ENCODE peak calls at places on chromosome X, in five cellular contexts. One of them, this sample, is unnamed.

GRCh38 chrX:132676561-132677186 is 187.8 kb upstream of the MBNL3 start:
- DNase-seq in lung: no peak
- DNase-seq in left ventricle myocardium inferior: no peak
- DNase-seq in WTC11: no peak
- DNase-seq in SK-N-SH: no peak
- DNase-seq in this sample: peak; percentile 7

GRCh38 chrX:116241001-116241400 is 70.5 kb downstream of the AGTR2 start:
- DNase-seq in left ventricle myocardium inferior: no peak
- DNase-seq in WTC11: no peak
- DNase-seq in lung: no peak
- DNase-seq in SK-N-SH: no peak
- DNase-seq in this sample: no peak

GRCh38 chrX:134256684-134257083 is 19.7 kb downstream of the CCDC160 start:
- DNase-seq in SK-N-SH: no peak
- DNase-seq in left ventricle myocardium inferior: no peak
- DNase-seq in lung: no peak
- DNase-seq in WTC11: no peak
- DNase-seq in this sample: no peak

GRCh38 chrX:24396930-24397277 is 36.5 kb downstream of the SUPT20HL1 start:
- DNase-seq in WTC11: no peak
- DNase-seq in lung: no peak
- DNase-seq in SK-N-SH: no peak
- DNase-seq in left ventricle myocardium inferior: no peak
- DNase-seq in this sample: no peak

GRCh38 chrX:69431417-69431816 is 72.7 kb upstream of the NALF2 start:
- DNase-seq in lung: no peak
- DNase-seq in SK-N-SH: no peak
- DNase-seq in WTC11: no peak
- DNase-seq in left ventricle myocardium inferior: no peak
- DNase-seq in this sample: no peak

GRCh38 chrX:10974920-10975319 is 136.2 kb upstream of the HCCS start:
- DNase-seq in WTC11: no peak
- DNase-seq in left ventricle myocardium inferior: no peak
- DNase-seq in SK-N-SH: no peak
- DNase-seq in lung: no peak
- DNase-seq in this sample: no peak

GRCh38 chrX:63686878-63687714 is 97.9 kb downstream of the ARHGEF9 start:
- DNase-seq in WTC11: peak; percentile 13
- DNase-seq in SK-N-SH: peak; percentile 42
- DNase-seq in lung: no peak
- DNase-seq in left ventricle myocardium inferior: no peak
- DNase-seq in this sample: peak; percentile 18

GRCh38 chrX:81120936-81121351 is 80.8 kb downstream of the HMGN5 start:
- DNase-seq in left ventricle myocardium inferior: peak; percentile 16
- DNase-seq in SK-N-SH: peak; percentile 8
- DNase-seq in lung: peak; percentile 37
- DNase-seq in WTC11: peak; percentile 42
- DNase-seq in this sample: peak; percentile 34

GRCh38 chrX:150934453-150934852 is 36.0 kb upstream of the CD99L2 start:
- DNase-seq in SK-N-SH: no peak
- DNase-seq in left ventricle myocardium inferior: no peak
- DNase-seq in lung: no peak
- DNase-seq in WTC11: peak; percentile 31
- DNase-seq in this sample: no peak

GRCh38 chrX:110915120-110915519 is 119.5 kb upstream of the CHRDL1 start:
- DNase-seq in WTC11: no peak
- DNase-seq in lung: no peak
- DNase-seq in left ventricle myocardium inferior: no peak
- DNase-seq in SK-N-SH: no peak
- DNase-seq in this sample: no peak

GRCh38 chrX:65667503-65668355 is at the start of gene MSN:
- DNase-seq in left ventricle myocardium inferior: peak; percentile 84
- DNase-seq in WTC11: peak; percentile 58
- DNase-seq in lung: peak; percentile 78
- DNase-seq in SK-N-SH: peak; percentile 15
- DNase-seq in this sample: peak; percentile 52
- TF ChIP-seq CTCF in left ventricle myocardium inferior: no peak
- TF ChIP-seq CTCF in WTC11: no peak
- TF ChIP-seq CTCF in lung: no peak
- TF ChIP-seq CTCF in SK-N-SH: peak; percentile 37
- TF ChIP-seq CTCF in this sample: no peak

GRCh38 chrX:16664059-16664458 is 14.1 kb downstream of the S100G start:
- DNase-seq in SK-N-SH: no peak
- DNase-seq in WTC11: no peak
- DNase-seq in left ventricle myocardium inferior: no peak
- DNase-seq in lung: no peak
- DNase-seq in this sample: no peak
- TF ChIP-seq CTCF in SK-N-SH: peak; percentile 57
- TF ChIP-seq CTCF in WTC11: no peak
- TF ChIP-seq CTCF in left ventricle myocardium inferior: peak; percentile 33
- TF ChIP-seq CTCF in lung: no peak
- TF ChIP-seq CTCF in this sample: no peak

GRCh38 chrX:107827852-107828251 is 2.2 kb downstream of the MID2 start:
- DNase-seq in left ventricle myocardium inferior: no peak
- DNase-seq in lung: no peak
- DNase-seq in WTC11: no peak
- DNase-seq in SK-N-SH: no peak
- DNase-seq in this sample: no peak

GRCh38 chrX:107825698-107826285 is at the start of gene MID2:
- DNase-seq in left ventricle myocardium inferior: peak; percentile 24
- DNase-seq in SK-N-SH: peak; percentile 17
- DNase-seq in WTC11: peak; percentile 58
- DNase-seq in lung: peak; percentile 42
- DNase-seq in this sample: peak; percentile 21

GRCh38 chrX:107823456-107823855 is 2.2 kb upstream of the MID2 start:
- DNase-seq in left ventricle myocardium inferior: no peak
- DNase-seq in WTC11: no peak
- DNase-seq in lung: no peak
- DNase-seq in SK-N-SH: no peak
- DNase-seq in this sample: no peak

GRCh38 chrX:107827137-107827831 is 1.6 kb downstream of the MID2 start:
- DNase-seq in lung: no peak
- DNase-seq in left ventricle myocardium inferior: no peak
- DNase-seq in WTC11: no peak
- DNase-seq in SK-N-SH: no peak
- DNase-seq in this sample: no peak

DNA sequence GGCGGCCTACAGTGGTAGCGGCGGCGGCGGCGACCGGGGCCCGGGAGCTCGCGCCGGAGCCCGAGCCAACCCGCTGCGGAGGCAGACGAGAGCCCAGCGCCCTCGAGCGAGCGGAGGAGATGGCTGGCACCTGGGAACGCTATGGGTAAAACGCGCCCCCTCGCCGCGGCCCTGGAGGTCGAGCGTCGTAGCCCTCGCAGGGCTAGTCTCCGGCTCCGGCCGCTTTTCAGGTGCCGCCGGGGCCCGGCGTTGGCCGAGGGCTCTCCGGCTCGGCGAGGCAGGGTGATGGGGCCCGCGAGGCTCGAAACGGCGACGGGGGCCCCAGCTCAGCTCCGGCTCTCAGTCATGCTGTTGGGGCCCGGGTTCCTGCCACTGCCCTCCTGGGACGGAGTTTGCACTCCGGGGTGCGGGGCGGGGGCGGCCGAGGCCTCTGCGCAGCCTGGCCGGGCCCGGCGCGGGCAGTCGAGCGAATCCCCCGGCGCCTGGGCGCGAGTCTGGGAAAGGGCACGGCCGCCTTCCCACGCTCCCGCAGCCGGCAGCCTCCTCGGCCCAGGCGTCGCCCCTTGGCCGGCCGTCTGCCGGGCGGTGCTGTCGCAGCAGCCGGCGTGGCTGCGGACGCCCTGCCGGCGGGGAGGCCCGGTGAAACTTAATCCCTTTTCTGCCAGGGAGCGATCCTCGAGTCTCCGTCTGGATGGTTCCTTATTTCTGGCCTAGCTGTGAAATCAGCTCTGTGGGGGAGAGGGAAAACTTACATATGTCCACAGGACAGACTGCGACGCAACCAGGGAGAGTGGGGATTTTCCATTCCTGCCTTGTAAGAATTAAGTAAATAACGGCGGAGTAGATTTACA is 845 bp downstream of the MID2 start:
- DNase-seq in lung: no peak
- DNase-seq in SK-N-SH: peak; percentile 63
- DNase-seq in left ventricle myocardium inferior: peak; percentile 25
- DNase-seq in WTC11: peak; percentile 48
- DNase-seq in this sample: peak; percentile 22
- TF ChIP-seq CTCF in lung: no peak
- TF ChIP-seq CTCF in SK-N-SH: no peak
- TF ChIP-seq CTCF in left ventricle myocardium inferior: no peak
- TF ChIP-seq CTCF in WTC11: no peak
- TF ChIP-seq CTCF in this sample: no peak

DNA sequence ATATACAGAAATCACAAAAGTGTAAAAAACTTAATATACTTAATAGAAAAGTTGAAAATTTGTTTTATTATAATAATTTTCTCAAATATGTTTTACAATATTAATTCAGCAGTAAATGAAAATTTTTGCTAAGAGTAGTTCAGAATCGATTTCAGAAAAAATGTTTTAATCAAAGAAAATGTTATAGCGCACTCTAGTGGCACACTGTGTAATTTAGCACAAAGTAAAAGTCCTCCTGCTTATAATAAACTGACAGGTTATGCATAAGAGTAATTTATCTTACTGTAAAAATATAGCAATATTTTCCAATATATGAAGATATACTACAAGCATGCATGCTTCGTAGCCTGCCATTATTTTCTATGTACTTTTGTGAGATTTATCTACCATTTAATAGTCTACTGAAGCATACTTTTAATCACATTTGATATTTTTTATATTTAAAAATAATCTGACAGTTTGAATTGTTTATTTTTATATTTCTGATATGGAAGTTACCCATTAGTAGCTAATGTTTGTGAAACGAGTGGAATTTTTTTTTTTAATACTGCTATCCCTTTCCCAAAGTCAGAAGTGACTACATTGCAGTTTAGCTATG is 217.9 kb upstream of the KLHL4 start:
- DNase-seq in SK-N-SH: no peak
- DNase-seq in lung: no peak
- DNase-seq in left ventricle myocardium inferior: no peak
- DNase-seq in WTC11: no peak
- DNase-seq in this sample: no peak
- TF ChIP-seq CTCF in SK-N-SH: peak; percentile 78
- TF ChIP-seq CTCF in lung: no peak
- TF ChIP-seq CTCF in left ventricle myocardium inferior: peak; percentile 53
- TF ChIP-seq CTCF in WTC11: peak; percentile 28
- TF ChIP-seq CTCF in this sample: peak; percentile 54

DNA sequence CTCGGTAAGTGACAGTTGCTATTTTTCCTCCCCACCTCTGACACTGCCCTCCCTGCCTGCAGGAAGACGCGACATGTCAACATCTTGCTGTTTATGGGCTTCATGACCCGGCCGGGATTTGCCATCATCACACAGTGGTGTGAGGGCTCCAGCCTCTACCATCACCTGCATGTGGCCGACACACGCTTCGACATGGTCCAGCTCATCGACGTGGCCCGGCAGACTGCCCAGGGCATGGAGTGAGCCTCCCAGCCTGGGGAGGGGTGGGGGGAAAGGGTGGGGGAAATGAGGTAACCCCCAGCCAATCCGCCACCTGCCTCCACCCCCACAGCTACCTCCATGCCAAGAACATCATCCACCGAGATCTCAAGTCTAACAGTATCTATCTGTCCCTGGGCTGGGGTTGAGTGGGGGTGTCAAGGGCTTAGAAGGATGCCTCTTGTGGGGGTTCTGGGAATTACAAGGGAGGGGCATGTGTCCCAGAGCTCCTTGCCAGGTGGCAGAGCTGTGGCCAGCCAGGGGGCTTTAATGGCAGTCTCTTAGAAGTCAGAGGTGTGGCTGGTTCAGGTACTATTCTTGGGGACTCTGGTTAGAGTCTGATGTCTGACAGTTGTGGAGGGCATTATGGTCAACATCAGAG is 7.8 kb downstream of the ARAF start:
- DNase-seq in lung: no peak
- DNase-seq in WTC11: peak; percentile 39
- DNase-seq in left ventricle myocardium inferior: no peak
- DNase-seq in SK-N-SH: peak; percentile 68
- DNase-seq in this sample: no peak
- TF ChIP-seq CTCF in lung: no peak
- TF ChIP-seq CTCF in WTC11: peak; percentile 63
- TF ChIP-seq CTCF in left ventricle myocardium inferior: peak; percentile 42
- TF ChIP-seq CTCF in SK-N-SH: peak; percentile 49
- TF ChIP-seq CTCF in this sample: peak; percentile 31

GRCh38 chrX:13479452-13479813 is 90.0 kb upstream of the EGFL6 start:
- DNase-seq in SK-N-SH: no peak
- DNase-seq in left ventricle myocardium inferior: no peak
- DNase-seq in lung: no peak
- DNase-seq in WTC11: no peak
- DNase-seq in this sample: no peak

GRCh38 chrX:13482764-13483552 is 86.4 kb upstream of the EGFL6 start:
- DNase-seq in lung: no peak
- DNase-seq in SK-N-SH: no peak
- DNase-seq in left ventricle myocardium inferior: no peak
- DNase-seq in WTC11: no peak
- DNase-seq in this sample: no peak

GRCh38 chrX:13483773-13484172 is 85.6 kb upstream of the EGFL6 start:
- DNase-seq in SK-N-SH: no peak
- DNase-seq in lung: no peak
- DNase-seq in WTC11: no peak
- DNase-seq in left ventricle myocardium inferior: no peak
- DNase-seq in this sample: no peak

GRCh38 chrX:13476384-13476783 is 93.0 kb upstream of the EGFL6 start:
- DNase-seq in lung: no peak
- DNase-seq in WTC11: no peak
- DNase-seq in left ventricle myocardium inferior: no peak
- DNase-seq in SK-N-SH: no peak
- DNase-seq in this sample: no peak

GRCh38 chrX:13478740-13479451 is 90.5 kb upstream of the EGFL6 start:
- DNase-seq in left ventricle myocardium inferior: no peak
- DNase-seq in lung: no peak
- DNase-seq in SK-N-SH: no peak
- DNase-seq in WTC11: no peak
- DNase-seq in this sample: no peak
- TF ChIP-seq CTCF in left ventricle myocardium inferior: no peak
- TF ChIP-seq CTCF in lung: no peak
- TF ChIP-seq CTCF in SK-N-SH: no peak
- TF ChIP-seq CTCF in WTC11: no peak
- TF ChIP-seq CTCF in this sample: no peak

This sample was measured in endothelial cell.